ENCODE peak calls at places on chromosome 3, in seven cellular contexts. I, S, Z, R, E, Y and W are unnamed samples.

GRCh38 chr3:156677120-156677479 is 2.7 kb downstream of the TIPARP start:
- DNase-seq in I (no peak), S (no peak), Z (peak), R (no peak), E (peak), Y (no peak), W (no peak)

GRCh38 chr3:147361671-147362420 is 44.5 kb downstream of the ZIC4 start:
- DNase-seq in I (no peak), S (no peak), Z (no peak), R (no peak), E (peak), Y (no peak), W (peak)

GRCh38 chr3:71127052-71127451 is 456.5 kb downstream of the FOXP1 start:
- DNase-seq in I (no peak), S (no peak), Z (no peak), R (no peak), E (no peak), Y (no peak), W (no peak)

GRCh38 chr3:152302521-152303021 is 33.8 kb downstream of the MBNL1 start:
- DNase-seq in I (peak), S (no peak), Z (no peak), R (peak), E (no peak), Y (no peak), W (no peak)

GRCh38 chr3:78670087-78670486 is 1097.7 kb downstream of the ROBO1 start:
- DNase-seq in I (no peak), S (no peak), Z (no peak), R (no peak), E (no peak), Y (no peak), W (no peak)

GRCh38 chr3:186930143-186930638 is at the start of gene ST6GAL1:
- DNase-seq in I (no peak), S (peak), Z (peak), R (peak), E (peak), Y (peak), W (peak)

GRCh38 chr3:31937225-31937624 is 43.8 kb downstream of the OSBPL10 start:
- DNase-seq in I (no peak), S (no peak), Z (no peak), R (no peak), E (no peak), Y (no peak), W (no peak)

GRCh38 chr3:54621181-54621580 is 306.7 kb downstream of the LRTM1 start:
- DNase-seq in I (no peak), S (no peak), Z (no peak), R (no peak), E (no peak), Y (no peak), W (peak)

GRCh38 chr3:31776016-31776415 is 205.0 kb downstream of the OSBPL10 start:
- DNase-seq in I (no peak), S (no peak), Z (no peak), R (no peak), E (no peak), Y (no peak), W (no peak)